ENCODE peak calls at places on chromosomes 12 and 14, in four cellular contexts. I is GM23248, X is fibroblast of lung, S is mesenchymal stem cell. B is an unnamed sample. For H3K4me1, the result is how much of the 10 kb centered on the place peaks cover.

GRCh38 chr14:63383776-63384367 is 65.1 kb upstream of the GPHB5 start:
- DNase-seq in I (no peak), X (no peak), S (no peak), B (no peak)

GRCh38 chr12:32535260-32535999 is 136.1 kb downstream of the FGD4 start:
- DNase-seq in I (peak), X (peak), S (peak), B (peak)

GRCh38 chr12:52020126-52020525 is 13.4 kb downstream of the TAMALIN start:
- DNase-seq in I (no peak), X (no peak), S (no peak), B (no peak)

GRCh38 chr12:130203151-130203550 is 40.9 kb downstream of the FZD10 start:
- DNase-seq in I (no peak), X (no peak), S (no peak), B (peak)

GRCh38 chr12:117857632-117858274 is 111.0 kb downstream of the KSR2 start:
- DNase-seq in I (peak), X (peak), S (peak), B (peak)

GRCh38 chr12:52029686-52030085 is 21.6 kb upstream of the NR4A1 start:
- DNase-seq in I (peak), X (no peak), S (peak), B (peak)

GRCh38 chr14:23094666-23095195 is at the start of gene ACIN1:
- DNase-seq in I (peak), X (peak), S (peak), B (peak)

GRCh38 chr12:19624401-19624930 is 185.2 kb downstream of the AEBP2 start:
- DNase-seq in I (no peak), X (peak), S (peak), B (no peak)

GRCh38 chr14:80485764-80486163 is 274.5 kb upstream of the DIO2 start:
- DNase-seq in I (no peak), X (no peak), S (peak), B (no peak)

GRCh38 chr14:100443643-100444042 is 120.5 kb downstream of the SLC25A47 start:
- DNase-seq in I (peak), X (peak), S (no peak), B (no peak)

GRCh38 chr14:51298895-51299294 is 58.8 kb downstream of the TMX1 start:
- DNase-seq in I (peak), X (peak), S (peak), B (no peak)

GRCh38 chr12:50201987-50202521 is 34.9 kb upstream of the CERS5 start:
- DNase-seq in I (peak), X (peak), S (peak), B (peak)

GRCh38 chr14:98964171-98964570 is 307.8 kb downstream of the BCL11B start:
- DNase-seq in I (no peak), X (no peak), S (no peak), B (no peak)

GRCh38 chr12:57469334-57470164 is 10.0 kb downstream of the GLI1 start:
- DNase-seq in I (no peak), X (no peak), S (no peak), B (no peak)

GRCh38 chr12:124673881-124674617 is 106.6 kb upstream of the NCOR2 start:
- DNase-seq in I (no peak), X (peak), S (no peak), B (no peak)

GRCh38 chr14:99190696-99191662 is 81.0 kb downstream of the BCL11B start:
- DNase-seq in I (no peak), X (no peak), S (no peak), B (no peak)

GRCh38 chr12:80320121-80320678 is 123.8 kb upstream of the PTPRQ start:
- DNase-seq in I (no peak), X (no peak), S (no peak), B (no peak)

GRCh38 chr12:116057356-116057755 is 220.1 kb downstream of the MED13L start:
- DNase-seq in I (peak), X (no peak), S (peak), B (no peak)

GRCh38 chr12:116055895-116056607 is 221.4 kb downstream of the MED13L start:
- DNase-seq in I (no peak), X (no peak), S (no peak), B (no peak)

GRCh38 chr12:116050266-116050665 is 227.2 kb downstream of the MED13L start:
- DNase-seq in I (peak), X (no peak), S (no peak), B (no peak)

GRCh38 chr12:116054280-116054679 is 223.2 kb downstream of the MED13L start:
- DNase-seq in I (no peak), X (no peak), S (no peak), B (no peak)

GRCh38 chr12:116053479-116054195 is 223.9 kb downstream of the MED13L start:
- DNase-seq in I (peak), X (peak), S (peak), B (no peak)
- H3K4me1 ChIP-seq in I (half or more), X (under half), S (under half), B (under half)

GRCh38 chr12:47356129-47356622 is 276.4 kb upstream of the AMIGO2 start:
- DNase-seq in I (no peak), X (no peak), S (no peak), B (no peak)
- H3K9ac ChIP-seq in I (no peak), X (no peak), S (no peak), B (no peak)

GRCh38 chr14:24679248-24680085 is 45.5 kb upstream of the GZMB start:
- DNase-seq in I (no peak), X (no peak), S (no peak), B (no peak)
- H3K4me3 ChIP-seq in I (no peak), X (no peak), S (no peak), B (no peak)

GRCh38 chr14:21089271-21089670 is 9.2 kb downstream of the ZNF219 start:
- DNase-seq in I (no peak), X (no peak), S (no peak), B (no peak)

GRCh38 chr14:21087294-21088091 is 11.0 kb downstream of the ZNF219 start:
- DNase-seq in I (peak), X (peak), S (peak), B (peak)

GRCh38 chr14:21088687-21089086 is 9.8 kb downstream of the ZNF219 start:
- DNase-seq in I (no peak), X (no peak), S (no peak), B (no peak)

GRCh38 chr14:21084988-21085853 is 13.2 kb downstream of the ZNF219 start:
- DNase-seq in I (peak), X (peak), S (peak), B (no peak)

GRCh38 chr14:21086908-21087293 is 11.6 kb downstream of the ZNF219 start:
- DNase-seq in I (no peak), X (no peak), S (no peak), B (no peak)
- H3K4me1 ChIP-seq in I (under half), X (under half), S (under half), B (under half)

GRCh38 chr14:37623971-37624370 is 28.5 kb downstream of the TTC6 start:
- DNase-seq in I (no peak), X (peak), S (no peak), B (no peak)
- H3K9ac ChIP-seq in I (no peak), X (no peak), S (no peak), B (no peak)

GRCh38 chr14:76081642-76082041 is 70.1 kb upstream of the GPATCH2L start:
- DNase-seq in I (no peak), X (no peak), S (no peak), B (no peak)
- H3K4me3 ChIP-seq in I (no peak), X (no peak), S (no peak), B (no peak)

DNA sequence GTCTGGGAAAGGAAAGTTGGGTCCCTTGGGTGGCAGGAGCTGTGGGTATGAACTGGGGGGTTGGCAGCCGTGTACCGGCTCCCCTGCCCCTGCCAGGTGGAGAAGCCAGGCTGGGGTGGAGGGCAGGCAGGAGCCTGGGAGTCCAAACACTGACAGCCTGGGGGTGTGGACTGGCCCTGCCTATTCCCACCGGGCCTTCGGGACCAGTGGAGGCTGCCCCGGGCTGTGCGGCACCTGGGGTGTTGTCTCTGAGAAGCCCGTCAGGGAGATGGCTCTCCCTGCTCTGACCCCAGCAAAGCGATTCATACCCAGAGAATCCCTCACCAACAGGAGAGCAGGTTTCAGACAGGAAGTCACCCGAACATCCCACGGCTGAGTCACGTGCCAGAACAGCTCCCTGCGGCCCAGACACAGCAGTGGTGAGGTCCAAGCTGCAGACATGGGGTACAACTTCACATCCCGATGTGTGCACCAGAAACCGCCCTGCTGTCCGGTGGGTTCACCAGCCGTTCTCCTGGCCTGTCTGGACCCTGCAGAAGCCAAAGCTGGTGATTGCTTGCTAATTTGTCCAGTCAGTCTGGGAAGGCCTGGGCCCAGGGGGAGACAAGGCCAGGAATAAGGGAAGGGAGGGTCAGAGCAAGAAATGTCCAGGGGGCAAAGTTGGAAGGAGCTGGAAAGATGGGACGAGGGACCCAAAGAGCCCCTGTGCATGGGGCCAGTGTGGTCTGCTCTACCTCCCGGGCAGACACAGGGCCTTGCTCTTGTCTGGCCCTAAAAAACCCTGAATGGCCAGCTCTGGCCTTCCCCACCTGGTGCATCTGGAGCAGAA is 2.1 kb upstream of the GPR132 start:
- DNase-seq in I (peak), X (peak), S (peak), B (peak)
- H3K4me1 ChIP-seq in I (under half), X (under half), S (under half), B (under half)